ENCODE peak calls at places on chromosomes 11 and 22, in ten cellular contexts. Q is fibroblast of lung; V is CD8-positive, alpha-beta T cell; I is Peyer's patch; G is left lung; K is cardiac muscle cell; M is left ventricle myocardium inferior; T is dorsolateral prefrontal cortex; X is choroid plexus epithelial cell; S is fibroblast of pulmonary artery. W is an unnamed sample.

GRCh38 chr11:8263109-8263768 is 439 bp downstream of the LMO1 start:
- DNase-seq in Q (peak), V (no peak), I (peak), G (no peak), K (peak), M (no peak), T (peak), X (peak), S (no peak), W (no peak)

GRCh38 chr11:95925011-95925410 is 1.1 kb upstream of the MTMR2 start:
- DNase-seq in Q (peak), V (no peak), I (no peak), G (no peak), K (no peak), M (no peak), T (no peak), X (peak), S (peak), W (no peak)

GRCh38 chr11:3626250-3626960 is 15.4 kb downstream of the ART5 start:
- DNase-seq in Q (no peak), V (no peak), I (peak), G (peak), K (no peak), M (peak), T (peak), X (no peak), S (no peak), W (no peak)

GRCh38 chr22:39135092-39135896 is 17.2 kb downstream of the CBX7 start:
- DNase-seq in Q (peak), V (no peak), I (peak), G (peak), K (peak), M (peak), T (no peak), X (peak), S (peak), W (no peak)

GRCh38 chr11:108085672-108086071 is 35.7 kb upstream of the ACAT1 start:
- DNase-seq in Q (no peak), V (no peak), I (no peak), G (no peak), K (no peak), M (no peak), T (no peak), X (no peak), S (no peak), W (no peak)

GRCh38 chr22:23537421-23537820 is 42.7 kb downstream of the IGLL1 start:
- DNase-seq in Q (no peak), V (no peak), I (no peak), G (no peak), K (no peak), M (no peak), T (no peak), X (peak), S (no peak), W (no peak)

GRCh38 chr22:37169947-37170688 is 17.9 kb downstream of the C1QTNF6 start:
- DNase-seq in Q (no peak), V (no peak), I (peak), G (peak), K (no peak), M (no peak), T (peak), X (no peak), S (no peak), W (no peak)

GRCh38 chr11:864928-865327 is 22.3 kb downstream of the TSPAN4 start:
- DNase-seq in Q (no peak), V (no peak), I (no peak), G (no peak), K (no peak), M (no peak), T (no peak), X (no peak), S (no peak), W (no peak)

GRCh38 chr11:59053387-59053786 is 32.7 kb upstream of the GLYATL1B start:
- DNase-seq in Q (peak), V (peak), I (peak), G (peak), K (peak), M (peak), T (no peak), X (peak), S (peak), W (peak)

GRCh38 chr22:31345331-31346254 is 553 bp downstream of the PATZ1 start:
- DNase-seq in Q (peak), V (peak), I (peak), G (peak), K (peak), M (peak), T (peak), X (peak), S (peak), W (peak)

GRCh38 chr11:2940930-2941821 is 12.0 kb upstream of the PHLDA2 start:
- DNase-seq in Q (no peak), V (no peak), I (peak), G (no peak), K (no peak), M (no peak), T (no peak), X (no peak), S (no peak), W (no peak)

GRCh38 chr11:131486100-131486499 is 115.7 kb downstream of the NTM start:
- DNase-seq in Q (peak), V (no peak), I (no peak), G (no peak), K (no peak), M (no peak), T (peak), X (no peak), S (no peak), W (no peak)

GRCh38 chr22:38144025-38144405 is 33.5 kb upstream of the BAIAP2L2 start:
- DNase-seq in Q (no peak), V (no peak), I (peak), G (no peak), K (no peak), M (no peak), T (no peak), X (no peak), S (no peak), W (no peak)

GRCh38 chr11:45918331-45918941 is 759 bp upstream of the PEX16 start:
- DNase-seq in Q (peak), V (peak), I (peak), G (peak), K (peak), M (peak), T (peak), X (peak), S (peak), W (no peak)

GRCh38 chr11:75320046-75320618 is 31.3 kb downstream of the ARRB1 start:
- DNase-seq in Q (no peak), V (no peak), I (no peak), G (no peak), K (no peak), M (no peak), T (no peak), X (no peak), S (no peak), W (no peak)

GRCh38 chr11:68036717-68037239 is 2.0 kb upstream of the TCIRG1 start:
- DNase-seq in Q (no peak), V (no peak), I (peak), G (peak), K (no peak), M (peak), T (no peak), X (no peak), S (no peak), W (no peak)

GRCh38 chr11:67484847-67485311 is 2.1 kb downstream of the AIP start:
- DNase-seq in Q (no peak), V (peak), I (peak), G (no peak), K (no peak), M (no peak), T (no peak), X (no peak), S (no peak), W (no peak)

GRCh38 chr11:65545853-65546216 is 12.3 kb downstream of the LTBP3 start:
- DNase-seq in Q (no peak), V (no peak), I (no peak), G (no peak), K (no peak), M (no peak), T (no peak), X (no peak), S (no peak), W (no peak)

GRCh38 chr22:16949561-16949960 is 58.5 kb downstream of the GAB4 start:
- DNase-seq in Q (no peak), V (no peak), I (no peak), G (no peak), K (no peak), M (no peak), T (no peak), X (no peak), S (no peak), W (no peak)

GRCh38 chr22:20013382-20013871 is 3.2 kb downstream of the ARVCF start:
- DNase-seq in Q (peak), V (peak), I (peak), G (peak), K (peak), M (peak), T (peak), X (peak), S (peak), W (no peak)

GRCh38 chr22:45271667-45272188 is 13.0 kb upstream of the UPK3A start:
- DNase-seq in Q (no peak), V (no peak), I (peak), G (no peak), K (peak), M (peak), T (no peak), X (no peak), S (no peak), W (no peak)

GRCh38 chr11:116723511-116723910 is 49.3 kb downstream of the BUD13 start:
- DNase-seq in Q (no peak), V (no peak), I (no peak), G (no peak), K (no peak), M (no peak), T (no peak), X (no peak), S (no peak), W (no peak)

GRCh38 chr11:7858001-7858400 is 61.3 kb upstream of the OR5P2 start:
- DNase-seq in Q (no peak), V (no peak), I (no peak), G (no peak), K (no peak), M (no peak), T (no peak), X (no peak), S (no peak), W (no peak)

GRCh38 chr11:115890500-115890899 is 386.3 kb upstream of the CADM1 start:
- DNase-seq in Q (no peak), V (no peak), I (no peak), G (no peak), K (no peak), M (no peak), T (no peak), X (no peak), S (no peak), W (no peak)

GRCh38 chr11:10654211-10655150 is 39.1 kb downstream of the IRAG1 start:
- DNase-seq in Q (peak), V (peak), I (peak), G (no peak), K (peak), M (no peak), T (no peak), X (peak), S (peak), W (no peak)

GRCh38 chr11:9990221-9990973 is 303.6 kb downstream of the SBF2 start:
- DNase-seq in Q (peak), V (no peak), I (no peak), G (no peak), K (no peak), M (no peak), T (no peak), X (peak), S (no peak), W (no peak)

GRCh38 chr11:119077839-119078238 is 6.8 kb upstream of the HMBS start:
- DNase-seq in Q (no peak), V (no peak), I (no peak), G (no peak), K (no peak), M (no peak), T (no peak), X (no peak), S (no peak), W (no peak)

GRCh38 chr11:120179071-120179672 is 31.7 kb upstream of the OAF start:
- DNase-seq in Q (peak), V (no peak), I (no peak), G (no peak), K (no peak), M (no peak), T (no peak), X (no peak), S (no peak), W (no peak)

GRCh38 chr11:2562181-2562581 is 117.4 kb downstream of the KCNQ1 start:
- DNase-seq in Q (no peak), V (no peak), I (peak), G (peak), K (no peak), M (peak), T (peak), X (no peak), S (no peak), W (no peak)

GRCh38 chr22:44870021-44870420 is 117.6 kb downstream of the ARHGAP8 start:
- DNase-seq in Q (peak), V (no peak), I (no peak), G (no peak), K (peak), M (no peak), T (no peak), X (peak), S (peak), W (no peak)

GRCh38 chr22:48578138-48579034 is 1249.3 kb downstream of the BRD1 start:
- DNase-seq in Q (no peak), V (no peak), I (no peak), G (no peak), K (peak), M (no peak), T (no peak), X (no peak), S (no peak), W (no peak)

GRCh38 chr11:15793032-15793996 is 563.0 kb downstream of the SOX6 start:
- DNase-seq in Q (peak), V (no peak), I (no peak), G (no peak), K (no peak), M (no peak), T (no peak), X (peak), S (peak), W (no peak)

GRCh38 chr11:4607111-4607510 is 920 bp downstream of the TRIM68 start:
- DNase-seq in Q (peak), V (no peak), I (no peak), G (no peak), K (no peak), M (no peak), T (no peak), X (no peak), S (peak), W (no peak)

GRCh38 chr22:48370508-48371325 is 1457.0 kb downstream of the BRD1 start:
- DNase-seq in Q (no peak), V (no peak), I (peak), G (no peak), K (no peak), M (no peak), T (no peak), X (no peak), S (no peak), W (no peak)

GRCh38 chr11:3865388-3866193 is 10.1 kb downstream of the STIM1 start:
- DNase-seq in Q (peak), V (no peak), I (no peak), G (no peak), K (peak), M (no peak), T (no peak), X (peak), S (peak), W (peak)

GRCh38 chr22:20881869-20882815 is 23.3 kb downstream of the SNAP29 start:
- DNase-seq in Q (no peak), V (no peak), I (no peak), G (no peak), K (no peak), M (no peak), T (no peak), X (no peak), S (no peak), W (no peak)

DNA sequence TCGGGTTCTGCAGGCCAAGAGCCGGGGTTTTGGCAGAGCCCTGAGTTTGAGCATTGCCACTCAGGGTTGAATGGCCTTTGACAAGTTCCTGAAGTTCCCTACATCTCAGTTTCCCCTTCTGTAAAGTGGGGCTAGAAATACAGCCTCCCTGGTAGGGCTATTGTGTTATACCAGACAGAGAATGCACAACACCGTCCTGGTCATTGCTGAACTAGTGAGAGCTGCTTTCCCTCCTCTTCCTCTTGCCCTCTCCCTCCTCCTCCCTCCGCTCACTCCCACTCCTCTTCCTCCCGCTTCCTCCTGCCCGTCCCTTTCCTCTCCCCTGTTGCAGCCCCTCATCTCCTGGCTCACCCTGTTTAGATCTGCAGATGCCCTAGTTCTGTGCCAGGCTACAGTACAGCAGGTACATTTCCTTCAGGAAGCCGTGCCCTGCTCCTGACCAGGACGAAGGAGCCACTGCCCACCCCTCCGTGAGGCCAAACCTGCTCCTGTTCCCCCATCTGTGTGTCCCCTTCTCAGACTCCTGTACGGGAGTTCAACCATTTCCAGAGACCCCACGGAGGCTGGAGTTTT is 91.5 kb upstream of the SHANK2 start:
- DNase-seq in Q (no peak), V (no peak), I (no peak), G (no peak), K (no peak), M (no peak), T (no peak), X (no peak), S (no peak), W (no peak)
- TF ChIP-seq CTCF in Q (no peak), V (no peak), I (no peak), G (no peak), K (no peak), M (no peak), T (peak), X (no peak), S (no peak), W (no peak)

GRCh38 chr11:105611837-105612480 is 2.1 kb downstream of the GRIA4 start:
- DNase-seq in Q (no peak), V (no peak), I (no peak), G (no peak), K (peak), M (no peak), T (no peak), X (no peak), S (no peak), W (no peak)
- H3K4me3 ChIP-seq in Q (no peak), V (no peak), I (peak), G (no peak), K (peak), M (no peak), T (peak), X (no peak), S (no peak), W (no peak)

GRCh38 chr11:64148917-64149617 is 16.8 kb downstream of the MACROD1 start:
- DNase-seq in Q (no peak), V (no peak), I (no peak), G (no peak), K (no peak), M (no peak), T (no peak), X (no peak), S (no peak), W (no peak)
- TF ChIP-seq CTCF in Q (no peak), V (peak), I (no peak), G (no peak), K (no peak), M (peak), T (peak), X (no peak), S (no peak), W (no peak)

DNA sequence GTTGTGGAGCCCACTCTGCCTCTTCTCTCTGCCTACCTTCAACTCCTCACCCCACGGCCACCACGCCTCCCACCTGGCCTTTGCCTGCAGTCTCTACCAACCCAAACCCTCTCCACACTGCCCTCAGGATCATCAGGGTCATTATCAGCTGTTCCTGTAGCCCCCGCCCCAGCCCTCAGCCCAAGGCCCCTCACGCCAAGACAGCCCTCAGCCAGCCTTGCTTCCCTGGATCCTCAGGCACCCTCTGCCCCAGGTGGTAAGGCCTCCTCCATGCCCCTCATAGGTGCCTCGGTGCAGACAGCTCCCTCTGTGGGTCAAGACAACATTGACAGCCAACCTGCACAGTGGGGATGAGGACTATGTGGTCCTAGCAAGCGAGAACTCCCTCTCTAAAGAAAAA is 1.7 kb downstream of the SBF1 start:
- DNase-seq in Q (no peak), V (peak), I (peak), G (no peak), K (no peak), M (no peak), T (no peak), X (no peak), S (no peak), W (no peak)
- H3K4me3 ChIP-seq in Q (peak), V (peak), I (peak), G (no peak), K (no peak), M (peak), T (peak), X (no peak), S (peak), W (no peak)